ENCODE peak calls at places on chromosomes 11 and 22, in four cellular contexts. N, D, Q and G are unnamed samples.

GRCh38 chr22:43288807-43289417 is 54.3 kb downstream of the SCUBE1 start:
- DNase-seq in N (no peak), D (no peak), Q (no peak), G (no peak)

GRCh38 chr22:39122772-39123470 is 25.9 kb downstream of the APOBEC3H start:
- DNase-seq in N (no peak), D (no peak), Q (no peak), G (no peak)

GRCh38 chr22:40418366-40419201 is 48.2 kb downstream of the SGSM3 start:
- DNase-seq in N (no peak), D (peak), Q (no peak), G (no peak)

GRCh38 chr11:6418958-6419611 is at the start of gene APBB1:
- DNase-seq in N (no peak), D (peak), Q (peak), G (peak)

GRCh38 chr11:46649180-46649738 is 31.9 kb downstream of the ATG13 start:
- DNase-seq in N (peak), D (no peak), Q (peak), G (no peak)

GRCh38 chr11:23359297-23359696 is 499.0 kb upstream of the CCDC179 start:
- DNase-seq in N (peak), D (no peak), Q (peak), G (no peak)

GRCh38 chr22:27575348-27575747 is 226.2 kb downstream of the MN1 start:
- DNase-seq in N (no peak), D (peak), Q (no peak), G (no peak)

GRCh38 chr22:36548606-36549005 is 19.6 kb upstream of the EIF3D start:
- DNase-seq in N (no peak), D (no peak), Q (no peak), G (no peak)

GRCh38 chr22:45511847-45512261 is 9.2 kb downstream of the FBLN1 start:
- DNase-seq in N (no peak), D (no peak), Q (peak), G (peak)

GRCh38 chr11:65663634-65664200 is 1.0 kb upstream of the RELA start:
- DNase-seq in N (peak), D (peak), Q (peak), G (no peak)

GRCh38 chr11:18361154-18361553 is 33.2 kb upstream of the LDHA start:
- DNase-seq in N (no peak), D (no peak), Q (no peak), G (no peak)

GRCh38 chr11:6297831-6298230 is 22.5 kb downstream of the CAVIN3 start:
- DNase-seq in N (no peak), D (no peak), Q (no peak), G (no peak)

GRCh38 chr11:44324787-44325525 is 15.0 kb upstream of the ALX4 start:
- DNase-seq in N (no peak), D (no peak), Q (no peak), G (no peak)

GRCh38 chr11:1081601-1082311 is 7.1 kb downstream of the MUC2 start:
- DNase-seq in N (no peak), D (peak), Q (no peak), G (peak)

GRCh38 chr22:40031766-40032470 is 37.2 kb downstream of the FAM83F start:
- DNase-seq in N (no peak), D (peak), Q (no peak), G (no peak)

GRCh38 chr11:35036642-35037041 is 102.3 kb upstream of the CD44 start:
- DNase-seq in N (no peak), D (no peak), Q (no peak), G (no peak)

GRCh38 chr11:102868359-102868758 is 6.4 kb downstream of the MMP12 start:
- DNase-seq in N (no peak), D (no peak), Q (peak), G (no peak)

GRCh38 chr11:6995703-6996102 is 24.4 kb downstream of the ZNF214 start:
- DNase-seq in N (no peak), D (no peak), Q (no peak), G (no peak)

GRCh38 chr11:441418-442274 is at the start of gene ANO9:
- DNase-seq in N (peak), D (peak), Q (no peak), G (no peak)

GRCh38 chr11:121210445-121210970 is 82.1 kb upstream of the SC5D start:
- DNase-seq in N (no peak), D (no peak), Q (no peak), G (no peak)

GRCh38 chr11:2647953-2648352 is 51.8 kb downstream of the KCNQ1OT1 start:
- DNase-seq in N (no peak), D (no peak), Q (no peak), G (no peak)

DNA sequence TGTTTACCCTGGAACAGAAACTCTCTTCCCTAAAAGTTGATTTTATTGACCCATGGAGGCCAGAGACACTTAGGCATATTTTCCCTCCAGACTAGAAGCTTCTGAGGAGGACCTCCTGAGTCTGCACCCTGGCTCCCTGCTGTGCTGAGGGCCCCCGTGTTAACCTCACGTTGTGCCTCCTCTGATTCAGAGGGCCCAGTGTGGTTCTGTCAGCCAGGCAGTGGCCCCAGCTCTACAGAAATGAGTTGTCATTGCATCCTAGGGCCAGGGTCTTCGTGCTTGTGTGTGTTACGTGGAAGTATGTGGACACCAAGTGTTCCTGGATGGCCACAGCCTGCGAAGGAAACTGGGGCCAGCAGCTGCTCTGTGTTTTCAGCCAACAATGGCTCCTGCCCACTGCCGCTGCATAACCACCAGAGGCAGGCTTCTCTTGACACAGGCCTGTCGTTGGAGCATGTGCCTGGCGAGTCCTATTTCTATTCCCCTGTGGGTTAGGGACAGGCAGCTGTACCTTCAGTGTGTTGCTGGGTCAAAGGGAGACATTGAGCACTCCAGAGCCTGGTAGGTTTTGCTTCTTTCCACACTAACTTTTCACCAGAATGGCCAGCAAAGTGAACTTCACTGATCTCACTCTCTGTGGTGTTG is 44.5 kb downstream of the MED15 start:
- DNase-seq in N (no peak), D (peak), Q (no peak), G (peak)
- TF ChIP-seq CTCF in N (no peak), D (peak), Q (peak), G (peak)

GRCh38 chr11:124313131-124313530 is 618 bp downstream of the OR8D1 start:
- DNase-seq in N (no peak), D (no peak), Q (no peak), G (no peak)
- TF ChIP-seq CTCF in N (no peak), D (no peak), Q (no peak), G (no peak)

GRCh38 chr11:86360775-86361395 is 13.8 kb upstream of the CCDC81 start:
- DNase-seq in N (no peak), D (no peak), Q (peak), G (no peak)

GRCh38 chr11:86363424-86363823 is 11.3 kb upstream of the CCDC81 start:
- DNase-seq in N (no peak), D (no peak), Q (no peak), G (no peak)

GRCh38 chr11:86355256-86355655 is 19.4 kb upstream of the CCDC81 start:
- DNase-seq in N (peak), D (no peak), Q (no peak), G (no peak)

DNA sequence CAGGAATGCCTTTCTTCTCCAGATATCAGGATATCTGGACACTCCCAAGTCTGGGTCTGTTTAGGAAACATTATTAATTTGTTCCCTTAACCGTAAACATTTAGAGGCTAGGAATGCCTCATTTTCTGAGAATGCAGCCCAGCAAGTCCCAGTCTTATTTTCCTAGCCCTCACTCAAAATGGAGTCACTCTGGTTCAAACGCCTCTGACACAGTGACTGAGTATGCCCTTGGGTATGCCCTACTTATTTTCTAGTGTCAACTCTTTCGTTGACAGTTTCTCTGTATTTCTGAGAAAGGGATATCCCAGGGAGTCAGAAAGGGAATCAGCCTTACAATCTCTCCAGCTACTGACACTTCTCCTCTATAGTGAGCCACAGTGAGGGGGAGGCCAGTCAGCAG is 16.0 kb upstream of the CCDC81 start:
- DNase-seq in N (no peak), D (no peak), Q (no peak), G (no peak)
- TF ChIP-seq CTCF in N (no peak), D (no peak), Q (no peak), G (no peak)

GRCh38 chr22:29838599-29838956 is 504 bp upstream of the ASCC2 start:
- DNase-seq in N (no peak), D (no peak), Q (no peak), G (no peak)

GRCh38 chr22:29833392-29833949 is 4.6 kb downstream of the ASCC2 start:
- DNase-seq in N (no peak), D (no peak), Q (no peak), G (no peak)

GRCh38 chr22:29842172-29842571 is 4.1 kb upstream of the ASCC2 start:
- DNase-seq in N (no peak), D (no peak), Q (no peak), G (no peak)

GRCh38 chr22:29840498-29840897 is 2.4 kb upstream of the ASCC2 start:
- DNase-seq in N (no peak), D (no peak), Q (no peak), G (no peak)

DNA sequence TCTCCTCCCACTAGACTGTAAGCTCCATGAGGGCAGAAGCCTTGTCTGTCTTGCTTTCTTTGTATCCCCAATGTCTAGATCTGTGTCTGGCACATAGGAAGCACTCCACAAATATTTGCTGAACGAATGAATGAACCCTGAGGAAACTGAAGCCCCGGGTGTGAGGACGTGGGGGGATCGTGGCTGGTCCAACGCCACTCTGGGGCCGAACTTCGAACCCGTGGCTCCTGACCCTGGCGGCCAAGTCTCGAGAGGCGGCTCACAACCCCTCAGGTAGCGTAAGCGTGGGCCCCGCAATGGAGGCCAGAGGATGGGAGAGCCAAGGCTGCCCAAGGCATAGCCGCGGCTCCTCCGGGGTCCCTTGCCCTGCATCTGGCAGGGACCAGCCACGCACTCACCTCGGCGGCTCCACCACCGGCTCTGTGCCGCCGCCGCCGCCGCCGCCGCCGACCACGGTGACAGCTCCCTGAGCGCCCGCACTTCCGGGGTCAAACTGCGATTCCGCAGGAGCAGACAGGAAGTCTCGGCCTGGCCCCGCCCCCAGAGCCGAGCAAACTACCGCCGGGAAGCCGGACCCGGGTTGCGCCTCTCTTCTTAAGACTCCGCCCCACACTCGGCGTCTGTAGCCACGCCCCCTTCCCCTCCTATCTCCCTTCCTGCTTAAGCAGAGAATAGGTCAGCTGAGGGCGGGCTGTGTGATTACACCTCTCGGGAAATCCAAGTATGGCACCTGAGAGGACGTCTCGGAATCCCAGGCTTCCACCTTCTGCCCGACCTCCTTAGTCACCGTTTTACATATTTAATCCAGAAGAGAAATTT is at the start of gene ASCC2:
- DNase-seq in N (peak), D (peak), Q (peak), G (peak)
- TF ChIP-seq CTCF in N (no peak), D (peak), Q (no peak), G (no peak)

GRCh38 chr22:30290318-30290678 is 993 bp upstream of the CASTOR1 start:
- DNase-seq in N (no peak), D (no peak), Q (no peak), G (no peak)

GRCh38 chr22:30289980-30290313 is 642 bp upstream of the CASTOR1 start:
- DNase-seq in N (no peak), D (no peak), Q (no peak), G (no peak)

GRCh38 chr22:30288414-30289125 is 735 bp downstream of the CASTOR1 start:
- DNase-seq in N (no peak), D (no peak), Q (no peak), G (no peak)

GRCh38 chr22:30290679-30291333 is 1.5 kb upstream of the CASTOR1 start:
- DNase-seq in N (peak), D (peak), Q (peak), G (peak)

DNA sequence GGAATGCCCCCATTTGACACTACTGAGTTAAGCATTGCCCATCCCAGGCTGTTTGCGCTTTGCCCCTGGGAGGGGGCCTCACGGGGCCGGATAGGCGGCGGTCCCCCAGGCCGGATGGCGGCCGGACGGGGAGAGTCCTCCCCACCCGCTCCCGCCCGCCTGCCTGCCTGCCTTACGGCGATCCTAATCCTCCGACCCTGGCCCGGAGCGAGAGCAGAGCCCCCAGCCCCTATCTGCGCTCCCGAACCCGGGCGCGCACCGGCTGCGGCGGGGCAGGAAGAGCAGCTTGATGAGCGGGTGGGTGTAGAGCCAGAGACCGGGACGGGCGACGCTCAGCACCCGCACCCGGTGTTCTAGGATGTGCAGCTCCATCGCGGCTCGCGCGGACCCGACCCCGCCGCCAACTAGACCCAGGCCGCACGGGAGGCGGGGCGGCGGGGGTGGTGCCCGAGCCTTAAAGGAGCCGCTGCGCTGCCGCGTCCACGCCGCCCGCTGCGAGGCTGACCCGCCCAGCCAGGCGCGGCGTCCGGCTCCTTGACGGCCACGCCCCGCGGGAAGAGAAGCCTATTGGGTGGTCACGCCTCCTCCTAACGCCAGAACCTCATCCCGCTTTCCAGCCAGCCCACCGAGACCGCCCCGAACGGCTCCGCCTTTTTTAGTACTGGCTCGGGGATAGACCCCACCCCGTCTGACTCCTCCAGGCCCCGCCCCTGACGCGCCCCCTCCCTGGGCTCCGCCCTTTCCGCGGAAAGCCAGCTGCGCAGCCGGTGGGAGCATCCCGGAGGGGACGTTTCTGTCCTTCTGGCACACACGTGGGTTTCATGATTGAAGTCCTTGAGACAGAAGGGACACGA is at the start of gene CASTOR1:
- DNase-seq in N (peak), D (peak), Q (peak), G (peak)
- TF ChIP-seq CTCF in N (no peak), D (peak), Q (no peak), G (no peak)

DNA sequence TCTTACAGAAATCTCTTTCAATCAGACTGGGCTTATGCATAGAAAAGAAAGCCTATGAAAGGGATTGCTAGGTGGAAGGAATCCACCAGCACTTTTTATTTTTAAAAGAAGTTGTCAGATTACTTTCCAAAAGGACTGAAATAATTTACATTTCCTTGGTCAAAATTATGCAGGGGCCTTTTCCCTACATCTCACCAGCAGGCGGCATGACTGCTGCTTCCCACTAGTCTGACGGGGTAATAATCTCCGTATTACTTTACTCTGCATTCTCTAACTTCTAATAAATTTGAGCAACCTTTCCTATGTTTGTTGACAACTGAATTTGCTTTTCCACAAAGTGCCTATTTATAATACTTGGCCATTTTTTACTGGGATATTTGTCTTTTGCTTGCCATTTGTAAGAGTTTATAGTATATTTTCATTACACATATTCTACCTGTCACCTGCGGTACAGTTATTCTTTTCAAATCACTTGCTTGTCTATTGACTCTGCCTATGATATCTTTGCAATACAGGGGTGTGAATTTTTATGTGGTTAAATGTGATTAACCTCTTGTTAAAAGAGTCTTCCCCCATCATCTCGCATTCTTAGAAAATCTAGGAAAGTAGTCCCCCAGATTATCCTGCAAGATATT is 51.9 kb upstream of the USP47 start:
- DNase-seq in N (no peak), D (no peak), Q (peak), G (no peak)
- TF ChIP-seq CTCF in N (peak), D (peak), Q (peak), G (no peak)

GRCh38 chr11:36156486-36157150 is 132.6 kb downstream of the COMMD9 start:
- DNase-seq in N (no peak), D (no peak), Q (peak), G (no peak)

GRCh38 chr11:36155301-36155700 is 133.9 kb downstream of the COMMD9 start:
- DNase-seq in N (no peak), D (no peak), Q (no peak), G (no peak)

GRCh38 chr11:36153581-36153980 is 135.6 kb downstream of the COMMD9 start:
- DNase-seq in N (no peak), D (no peak), Q (no peak), G (no peak)

GRCh38 chr11:36157151-36157519 is 132.1 kb downstream of the COMMD9 start:
- DNase-seq in N (no peak), D (no peak), Q (no peak), G (no peak)

DNA sequence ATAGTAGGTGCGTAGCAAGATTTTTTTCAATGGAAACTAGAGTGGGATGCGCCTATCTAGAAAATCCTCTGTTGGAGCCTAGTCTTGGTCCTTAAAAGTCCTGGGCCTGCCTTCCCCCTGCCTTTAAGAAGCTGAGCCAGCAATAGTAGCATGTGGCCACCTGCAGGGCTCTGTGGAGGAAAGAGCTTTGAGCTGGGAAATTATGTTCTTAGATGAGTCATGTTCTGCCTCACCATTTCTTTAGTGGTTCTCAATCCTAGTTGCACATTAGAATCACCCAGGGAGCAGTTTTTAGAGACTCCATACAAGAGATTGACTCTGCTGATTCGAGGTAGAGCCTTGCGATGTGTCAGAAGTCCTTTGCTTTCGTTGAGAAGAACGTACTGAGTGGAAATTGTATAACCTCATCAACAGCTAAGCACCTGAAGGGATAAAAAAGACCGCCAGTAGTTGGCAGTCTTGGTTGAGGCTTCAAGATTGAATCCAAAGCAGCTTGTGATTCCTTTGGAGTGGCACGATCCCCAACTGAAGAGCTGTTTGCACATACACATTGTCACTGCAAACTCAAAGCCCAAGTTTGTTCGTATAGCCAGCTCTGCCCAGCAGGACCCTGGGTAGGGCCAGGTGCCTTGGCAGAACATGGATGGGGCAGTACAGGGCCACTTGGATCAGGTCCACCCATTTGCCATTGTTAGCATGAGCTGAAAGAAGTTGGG is 133.3 kb downstream of the COMMD9 start:
- DNase-seq in N (no peak), D (no peak), Q (no peak), G (no peak)
- TF ChIP-seq CTCF in N (no peak), D (no peak), Q (no peak), G (no peak)